ENCODE peak calls at places on chromosomes 5 and 9, in four cellular contexts. One of them, this sample, is unnamed.

GRCh38 chr5:107121793-107122519 is 548.8 kb downstream of the EFNA5 start:
- DNase-seq in neural progenitor cell: no peak
- DNase-seq in left cardiac atrium: no peak
- DNase-seq in smooth muscle cell of the brain vasculature: no peak
- DNase-seq in this sample: no peak

GRCh38 chr5:61327761-61328753 is 4.0 kb upstream of the ZSWIM6 start:
- DNase-seq in neural progenitor cell: no peak
- DNase-seq in left cardiac atrium: no peak
- DNase-seq in smooth muscle cell of the brain vasculature: no peak
- DNase-seq in this sample: no peak

GRCh38 chr9:35272989-35273388 is 111.2 kb downstream of the UNC13B start:
- DNase-seq in neural progenitor cell: no peak
- DNase-seq in left cardiac atrium: no peak
- DNase-seq in smooth muscle cell of the brain vasculature: no peak
- DNase-seq in this sample: no peak

GRCh38 chr9:132032584-132032945 is 47.1 kb downstream of the MED27 start:
- DNase-seq in neural progenitor cell: no peak
- DNase-seq in left cardiac atrium: no peak
- DNase-seq in smooth muscle cell of the brain vasculature: no peak
- DNase-seq in this sample: peak

GRCh38 chr5:69230181-69230580 is 4.5 kb upstream of the CDK7 start:
- DNase-seq in neural progenitor cell: no peak
- DNase-seq in left cardiac atrium: no peak
- DNase-seq in smooth muscle cell of the brain vasculature: no peak
- DNase-seq in this sample: no peak

GRCh38 chr5:60929024-60929423 is 15.8 kb downstream of the ERCC8 start:
- DNase-seq in neural progenitor cell: no peak
- DNase-seq in left cardiac atrium: no peak
- DNase-seq in smooth muscle cell of the brain vasculature: no peak
- DNase-seq in this sample: no peak

GRCh38 chr5:73748510-73749410 is 122.8 kb downstream of the ARHGEF28 start:
- DNase-seq in neural progenitor cell: no peak
- DNase-seq in left cardiac atrium: peak
- DNase-seq in smooth muscle cell of the brain vasculature: peak
- DNase-seq in this sample: no peak

GRCh38 chr5:176389114-176389768 is 690 bp downstream of the HIGD2A start:
- DNase-seq in neural progenitor cell: no peak
- DNase-seq in left cardiac atrium: no peak
- DNase-seq in smooth muscle cell of the brain vasculature: no peak
- DNase-seq in this sample: no peak

GRCh38 chr5:126339215-126339805 is 83.9 kb upstream of the GRAMD2B start:
- DNase-seq in neural progenitor cell: peak
- DNase-seq in left cardiac atrium: no peak
- DNase-seq in smooth muscle cell of the brain vasculature: peak
- DNase-seq in this sample: no peak

GRCh38 chr9:113463418-113464285 is at the start of gene RGS3:
- DNase-seq in neural progenitor cell: peak
- DNase-seq in left cardiac atrium: peak
- DNase-seq in smooth muscle cell of the brain vasculature: no peak
- DNase-seq in this sample: peak

GRCh38 chr9:126275386-126276001 is 51.1 kb upstream of the MVB12B start:
- DNase-seq in neural progenitor cell: peak
- DNase-seq in left cardiac atrium: peak
- DNase-seq in smooth muscle cell of the brain vasculature: no peak
- DNase-seq in this sample: no peak

GRCh38 chr9:69122086-69122390 is 52.0 kb upstream of the TJP2 start:
- DNase-seq in neural progenitor cell: peak
- DNase-seq in left cardiac atrium: peak
- DNase-seq in smooth muscle cell of the brain vasculature: no peak
- DNase-seq in this sample: peak

GRCh38 chr9:37880916-37881479 is 22.9 kb downstream of the SLC25A51 start:
- DNase-seq in neural progenitor cell: no peak
- DNase-seq in left cardiac atrium: no peak
- DNase-seq in smooth muscle cell of the brain vasculature: no peak
- DNase-seq in this sample: no peak

GRCh38 chr5:116573279-116573616 is 1.4 kb downstream of the SEMA6A start:
- DNase-seq in neural progenitor cell: peak
- DNase-seq in left cardiac atrium: peak
- DNase-seq in smooth muscle cell of the brain vasculature: no peak
- DNase-seq in this sample: no peak

GRCh38 chr5:125485003-125485641 is 738.7 kb upstream of the ZNF608 start:
- DNase-seq in neural progenitor cell: peak
- DNase-seq in left cardiac atrium: peak
- DNase-seq in smooth muscle cell of the brain vasculature: peak
- DNase-seq in this sample: peak

GRCh38 chr5:88660326-88660946 is 222.5 kb downstream of the MEF2C start:
- DNase-seq in neural progenitor cell: peak
- DNase-seq in left cardiac atrium: no peak
- DNase-seq in smooth muscle cell of the brain vasculature: no peak
- DNase-seq in this sample: no peak

GRCh38 chr9:1071730-1072129 is 21.6 kb downstream of the DMRT2 start:
- DNase-seq in neural progenitor cell: no peak
- DNase-seq in left cardiac atrium: no peak
- DNase-seq in smooth muscle cell of the brain vasculature: no peak
- DNase-seq in this sample: no peak

GRCh38 chr5:111859533-111860270 is 102.7 kb upstream of the NREP start:
- DNase-seq in neural progenitor cell: no peak
- DNase-seq in left cardiac atrium: no peak
- DNase-seq in smooth muscle cell of the brain vasculature: peak
- DNase-seq in this sample: no peak

GRCh38 chr5:141476132-141476909 is 555 bp downstream of the PCDHGC3 start:
- DNase-seq in neural progenitor cell: peak
- DNase-seq in left cardiac atrium: peak
- DNase-seq in smooth muscle cell of the brain vasculature: peak
- DNase-seq in this sample: peak

GRCh38 chr5:117888688-117889087 is 1099.7 kb downstream of the DTWD2 start:
- DNase-seq in neural progenitor cell: no peak
- DNase-seq in left cardiac atrium: no peak
- DNase-seq in smooth muscle cell of the brain vasculature: no peak
- DNase-seq in this sample: no peak

GRCh38 chr9:98833090-98833956 is 25.9 kb downstream of the GALNT12 start:
- DNase-seq in neural progenitor cell: no peak
- DNase-seq in left cardiac atrium: peak
- DNase-seq in smooth muscle cell of the brain vasculature: no peak
- DNase-seq in this sample: no peak

GRCh38 chr9:137294684-137295312 is 7.3 kb downstream of the NRARP start:
- DNase-seq in neural progenitor cell: peak
- DNase-seq in left cardiac atrium: peak
- DNase-seq in smooth muscle cell of the brain vasculature: no peak
- DNase-seq in this sample: no peak

GRCh38 chr5:139275536-139276297 is 17.8 kb upstream of the MATR3 start:
- DNase-seq in neural progenitor cell: peak
- DNase-seq in left cardiac atrium: no peak
- DNase-seq in smooth muscle cell of the brain vasculature: no peak
- DNase-seq in this sample: no peak

GRCh38 chr9:99895510-99895909 is 10.9 kb upstream of the STX17 start:
- DNase-seq in neural progenitor cell: no peak
- DNase-seq in left cardiac atrium: no peak
- DNase-seq in smooth muscle cell of the brain vasculature: no peak
- DNase-seq in this sample: peak

GRCh38 chr9:111937781-111938426 is 41.3 kb downstream of the UGCG start:
- DNase-seq in neural progenitor cell: no peak
- DNase-seq in left cardiac atrium: peak
- DNase-seq in smooth muscle cell of the brain vasculature: no peak
- DNase-seq in this sample: no peak

GRCh38 chr9:125407974-125408900 is 146.6 kb downstream of the GAPVD1 start:
- DNase-seq in neural progenitor cell: peak
- DNase-seq in left cardiac atrium: peak
- DNase-seq in smooth muscle cell of the brain vasculature: peak
- DNase-seq in this sample: peak

GRCh38 chr5:170275376-170275994 is 22.1 kb downstream of the LCP2 start:
- DNase-seq in neural progenitor cell: no peak
- DNase-seq in left cardiac atrium: no peak
- DNase-seq in smooth muscle cell of the brain vasculature: no peak
- DNase-seq in this sample: no peak

GRCh38 chr9:116855881-116856662 is 169.0 kb downstream of the TRIM32 start:
- DNase-seq in neural progenitor cell: no peak
- DNase-seq in left cardiac atrium: no peak
- DNase-seq in smooth muscle cell of the brain vasculature: no peak
- DNase-seq in this sample: peak